ENCODE peak calls at places on chromosome 20, in five cellular contexts. Y, Q, C, H and E are unnamed samples.

GRCh38 chr20:1876975-1877603 is 18.1 kb upstream of the SIRPA start:
- DNase-seq in H (no peak), Y (peak), Q (no peak), C (no peak), E (no peak)

GRCh38 chr20:44580581-44581268 is 1.7 kb upstream of the PKIG start:
- DNase-seq in Q (peak), C (no peak), Y (no peak), H (no peak), E (no peak)

GRCh38 chr20:53895385-53895755 is 175.0 kb downstream of the BCAS1 start:
- DNase-seq in C (no peak), Y (no peak), Q (no peak), H (no peak), E (no peak)

GRCh38 chr20:45294659-45295058 is 12.0 kb upstream of the RBPJL start:
- DNase-seq in Y (no peak), C (no peak), Q (no peak), H (no peak), E (no peak)

GRCh38 chr20:49028684-49029083 is 17.4 kb upstream of the CSE1L start:
- DNase-seq in Q (peak), H (no peak), Y (no peak), C (no peak), E (no peak)

GRCh38 chr20:59121714-59122376 is 41.8 kb upstream of the ZNF831 start:
- DNase-seq in Y (no peak), H (no peak), C (no peak), Q (no peak), E (no peak)

GRCh38 chr20:44941292-44941691 is 18.9 kb downstream of the TOMM34 start:
- DNase-seq in Y (no peak), H (no peak), C (no peak), Q (no peak), E (no peak)

GRCh38 chr20:384723-385122 is 4.2 kb downstream of the TRIB3 start:
- DNase-seq in Q (no peak), H (no peak), C (no peak), Y (no peak), E (no peak)

GRCh38 chr20:21640556-21640955 is 64.9 kb upstream of the PAX1 start:
- DNase-seq in C (no peak), Y (peak), H (peak), Q (no peak), E (no peak)

GRCh38 chr20:48595495-48596475 is 232.0 kb downstream of the PREX1 start:
- DNase-seq in C (no peak), H (no peak), Q (no peak), Y (no peak), E (no peak)

GRCh38 chr20:18252597-18253451 is 35.5 kb upstream of the ZNF133 start:
- DNase-seq in Y (no peak), C (no peak), H (no peak), Q (no peak), E (no peak)

GRCh38 chr20:58542411-58543095 is 27.4 kb upstream of the APCDD1L start:
- DNase-seq in Y (no peak), Q (peak), C (no peak), H (no peak), E (no peak)

GRCh38 chr20:38973546-38974120 is 11.5 kb downstream of the DHX35 start:
- DNase-seq in C (no peak), Q (peak), Y (no peak), H (peak), E (no peak)

GRCh38 chr20:17281478-17281877 is 54.6 kb downstream of the PCSK2 start:
- DNase-seq in H (peak), Q (peak), Y (peak), C (no peak), E (peak)

GRCh38 chr20:3330046-3330741 is 77.3 kb downstream of the DNAAF9 start:
- DNase-seq in Q (peak), C (no peak), Y (no peak), H (no peak), E (no peak)

GRCh38 chr20:62969179-62969760 is 16.8 kb downstream of the SLC17A9 start:
- DNase-seq in C (no peak), Y (no peak), H (no peak), Q (no peak), E (no peak)

GRCh38 chr20:3751664-3752385 is 15.7 kb downstream of the ADISSP start:
- DNase-seq in C (peak), Q (no peak), Y (peak), H (peak), E (no peak)

GRCh38 chr20:44477151-44477550 is 1.5 kb downstream of the TTPAL start:
- DNase-seq in Q (no peak), H (no peak), Y (no peak), C (no peak), E (no peak)

GRCh38 chr20:46688151-46689081 is 828 bp downstream of the TP53RK start:
- DNase-seq in Q (peak), C (no peak), Y (no peak), H (no peak), E (no peak)

GRCh38 chr20:8039048-8039447 is 19.5 kb upstream of the TMX4 start:
- DNase-seq in C (no peak), H (no peak), Y (peak), Q (no peak), E (no peak)

GRCh38 chr20:4014031-4014474 is 1.3 kb downstream of the RNF24 start:
- DNase-seq in C (no peak), H (peak), Y (peak), Q (peak), E (peak)

GRCh38 chr20:63253438-63254236 is 626 bp downstream of the NKAIN4 start:
- DNase-seq in H (no peak), C (no peak), Y (no peak), Q (no peak), E (no peak)

GRCh38 chr20:53664121-53664520 is 70.5 kb upstream of the ZNF217 start:
- DNase-seq in C (no peak), Y (no peak), Q (no peak), H (peak), E (no peak)

GRCh38 chr20:16902657-16903056 is 154.5 kb downstream of the OTOR start:
- DNase-seq in Y (no peak), C (no peak), H (no peak), Q (no peak), E (no peak)

GRCh38 chr20:573414-574296 is 30.1 kb upstream of the CSNK2A1 start:
- DNase-seq in Q (no peak), H (no peak), C (no peak), Y (peak), E (no peak)

GRCh38 chr20:19565721-19566120 is 192.3 kb upstream of the RIN2 start:
- DNase-seq in H (no peak), Q (peak), C (no peak), Y (no peak), E (no peak)

GRCh38 chr20:50885068-50885467 is 46.2 kb downstream of the ADNP start:
- DNase-seq in Q (no peak), C (no peak), Y (no peak), H (no peak), E (no peak)

GRCh38 chr20:20399705-20400104 is 31.8 kb downstream of the INSM1 start:
- DNase-seq in H (no peak), Y (no peak), C (no peak), Q (no peak), E (no peak)

GRCh38 chr20:10433623-10434466 is at the start of gene MKKS:
- DNase-seq in C (peak), H (peak), Q (peak), Y (peak), E (peak)

GRCh38 chr20:62804632-62805364 is at the start of gene OGFR:
- DNase-seq in H (peak), Q (peak), Y (peak), C (peak), E (peak)

GRCh38 chr20:51378171-51378928 is 164.2 kb downstream of the NFATC2 start:
- DNase-seq in H (no peak), C (no peak), Q (no peak), Y (no peak), E (no peak)

GRCh38 chr20:2757969-2758368 is 42.5 kb downstream of the CPXM1 start:
- DNase-seq in C (no peak), H (no peak), Y (no peak), Q (no peak), E (no peak)

GRCh38 chr20:50646483-50646996 is 44.8 kb downstream of the RIPOR3 start:
- DNase-seq in C (no peak), Y (no peak), Q (peak), H (no peak), E (no peak)

GRCh38 chr20:62623488-62624324 is 18.6 kb upstream of the SLCO4A1 start:
- DNase-seq in H (peak), C (peak), Q (peak), Y (peak), E (peak)

GRCh38 chr20:32482251-32483220 is 102.6 kb downstream of the NOL4L start:
- DNase-seq in C (peak), H (no peak), Q (peak), Y (peak), E (peak)

GRCh38 chr20:63206878-63207277 is 9.1 kb downstream of the YTHDF1 start:
- DNase-seq in H (no peak), C (no peak), Q (peak), Y (no peak), E (no peak)

GRCh38 chr20:8616792-8617191 is 452.1 kb upstream of the PLCB4 start:
- DNase-seq in H (no peak), Q (peak), Y (no peak), C (no peak), E (no peak)